ENCODE peak calls at places on chromosome 7, in eight cellular contexts. V is BJ, H is ovary, S is thoracic aorta, G is GM12865, M is HFF-Myc, N is osteocyte, D is nephron progenitor cell. C is an unnamed sample.

GRCh38 chr7:26667514-26668133 is 196.8 kb downstream of the SKAP2 start:
- DNase-seq in M (peak), S (no peak), H (peak), G (peak), D (peak), N (peak), V (peak), C (peak)

GRCh38 chr7:148620749-148621372 is 30.3 kb downstream of the C7orf33 start:
- DNase-seq in D (no peak), S (no peak), M (no peak), V (no peak), N (no peak), H (no peak), G (no peak), C (no peak)

GRCh38 chr7:125256446-125256845 is 326.8 kb upstream of the POT1 start:
- DNase-seq in D (no peak), S (no peak), M (no peak), N (no peak), V (no peak), H (no peak), G (no peak), C (no peak)

GRCh38 chr7:156173346-156173745 is 361.1 kb upstream of the SHH start:
- DNase-seq in G (no peak), S (no peak), N (peak), D (no peak), H (no peak), M (no peak), V (no peak), C (no peak)

GRCh38 chr7:88429382-88429781 is 122.7 kb upstream of the STEAP4 start:
- DNase-seq in G (no peak), M (no peak), H (no peak), S (no peak), N (no peak), D (no peak), V (no peak), C (no peak)

GRCh38 chr7:24864214-24864817 is 107.1 kb upstream of the GSDME start:
- DNase-seq in H (no peak), V (no peak), N (no peak), D (no peak), G (no peak), M (no peak), S (no peak), C (no peak)

GRCh38 chr7:94145602-94146001 is 141.4 kb upstream of the BET1 start:
- DNase-seq in V (no peak), M (no peak), D (no peak), S (no peak), G (no peak), N (no peak), H (no peak), C (no peak)

GRCh38 chr7:75050501-75050900 is 23.1 kb downstream of the RCC1L start:
- DNase-seq in N (no peak), H (no peak), M (no peak), V (no peak), S (no peak), D (no peak), G (no peak), C (no peak)

GRCh38 chr7:28774529-28775057 is 183.5 kb downstream of the TRIL start:
- DNase-seq in M (no peak), V (no peak), G (no peak), D (no peak), N (no peak), S (no peak), H (no peak), C (no peak)

GRCh38 chr7:156005202-156005821 is 193.0 kb upstream of the SHH start:
- DNase-seq in S (no peak), M (no peak), V (no peak), H (no peak), D (no peak), N (peak), G (no peak), C (no peak)

DNA sequence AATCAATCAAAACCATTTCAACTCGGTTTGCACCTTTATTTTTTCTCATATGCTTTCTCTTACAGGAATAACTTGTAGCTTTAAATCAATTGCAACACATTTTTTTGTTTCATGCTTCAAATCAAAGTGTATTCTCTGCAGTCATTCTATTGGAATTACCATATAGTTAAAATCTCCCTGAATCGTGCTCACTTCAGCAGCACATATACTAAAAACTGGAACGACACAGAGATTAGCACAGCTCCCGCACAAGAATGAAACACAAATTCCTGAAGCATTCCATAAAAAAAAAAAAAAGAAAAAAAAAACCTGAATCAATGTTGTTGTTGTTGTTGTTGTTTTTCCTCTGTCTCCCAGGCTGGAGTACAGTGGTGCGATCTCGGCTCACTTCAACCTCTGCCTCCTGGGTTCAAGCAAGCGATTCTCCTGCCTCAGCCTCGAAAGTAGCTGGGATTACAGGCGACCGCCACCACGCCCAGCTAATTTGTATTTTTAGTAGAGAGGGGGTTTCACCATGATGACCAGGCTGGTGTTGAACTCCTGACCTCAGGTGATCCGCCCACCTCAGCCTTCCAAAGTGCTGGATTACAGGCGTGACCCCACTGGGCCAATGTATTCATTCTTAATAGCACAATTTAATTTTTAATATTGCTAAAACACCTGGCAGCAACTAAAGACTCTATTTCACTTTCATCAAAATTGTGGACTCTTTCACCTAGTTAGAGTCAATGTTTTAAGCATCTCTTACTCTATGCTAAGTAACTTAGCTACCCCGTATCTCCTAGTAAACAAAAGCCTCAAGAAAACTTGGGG is 26.3 kb downstream of the ANKRD61 start:
- DNase-seq in V (no peak), N (no peak), H (no peak), D (no peak), G (peak), M (no peak), S (no peak), C (no peak)
- TF ChIP-seq CTCF in V (no peak), N (no peak), H (no peak), D (no peak), G (no peak), M (no peak), S (no peak), C (no peak)

GRCh38 chr7:151080522-151081169 is at the start of gene FASTK:
- DNase-seq in S (peak), D (peak), G (peak), N (peak), H (peak), M (no peak), V (no peak), C (peak)
- TF ChIP-seq CTCF in S (no peak), D (no peak), G (no peak), N (no peak), H (no peak), M (no peak), V (no peak), C (peak)

GRCh38 chr7:5428470-5429252 is 5.0 kb upstream of the TNRC18 start:
- DNase-seq in D (peak), S (no peak), G (no peak), H (peak), N (no peak), V (no peak), M (no peak), C (no peak)
- TF ChIP-seq CTCF in D (no peak), S (no peak), G (no peak), H (no peak), N (peak), V (peak), M (no peak), C (peak)

GRCh38 chr7:117313582-117313981 is 9.3 kb downstream of the WNT2 start:
- DNase-seq in S (no peak), D (no peak), M (no peak), N (no peak), H (no peak), V (no peak), G (no peak), C (no peak)
- TF ChIP-seq CTCF in S (no peak), D (no peak), M (no peak), N (no peak), H (no peak), V (no peak), G (no peak), C (no peak)

DNA sequence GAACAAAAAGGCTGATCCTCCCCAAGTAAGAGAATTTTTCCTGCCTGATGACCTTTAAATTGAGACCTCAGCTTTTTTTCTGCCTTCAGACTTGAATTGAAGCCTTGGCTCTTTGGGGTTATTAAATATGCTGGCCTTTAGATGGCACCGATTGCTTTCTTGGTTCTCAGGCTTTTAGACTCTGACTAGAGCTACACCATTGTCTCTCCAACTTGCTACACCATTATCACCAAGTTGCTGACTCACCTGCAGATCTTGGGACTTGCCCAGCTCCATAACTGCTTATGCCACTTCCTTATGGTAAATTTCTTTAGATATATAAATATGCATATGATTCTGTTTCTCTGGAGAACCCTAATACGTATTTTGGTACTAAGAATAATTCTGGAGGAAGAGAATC is 3.1 kb upstream of the ABCA13 start:
- DNase-seq in G (no peak), N (no peak), S (no peak), H (no peak), V (no peak), D (no peak), M (no peak), C (no peak)
- TF ChIP-seq CTCF in G (no peak), N (peak), S (no peak), H (no peak), V (peak), D (no peak), M (no peak), C (no peak)

DNA sequence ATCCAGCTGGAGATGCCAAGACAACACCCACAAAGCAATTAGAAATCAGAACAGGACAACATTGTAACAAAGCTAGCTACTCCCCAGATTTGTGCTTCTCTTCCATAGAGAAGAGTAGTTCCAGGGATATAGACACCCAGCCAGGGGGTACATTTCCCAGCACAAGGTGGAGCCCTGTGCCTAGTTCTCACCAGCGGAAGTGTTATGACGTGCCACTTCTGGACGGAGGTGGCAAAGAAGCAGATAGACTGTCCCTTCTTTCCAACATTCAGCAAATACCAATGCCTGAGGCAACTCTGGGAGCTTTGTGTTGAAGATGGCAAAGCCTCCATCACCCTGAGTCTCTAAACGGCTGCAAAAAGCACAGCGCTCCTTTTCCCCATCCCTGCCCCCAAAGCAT is 23.4 kb upstream of the GSAP start:
- DNase-seq in N (peak), V (no peak), G (no peak), M (no peak), S (no peak), H (no peak), D (no peak), C (no peak)
- TF ChIP-seq CTCF in N (peak), V (peak), G (no peak), M (peak), S (no peak), H (no peak), D (no peak), C (no peak)

GRCh38 chr7:44534501-44534900 is 6.6 kb downstream of the NPC1L1 start:
- DNase-seq in S (no peak), G (peak), D (peak), N (no peak), V (no peak), H (no peak), M (no peak), C (peak)
- TF ChIP-seq CTCF in S (peak), G (peak), D (peak), N (peak), V (peak), H (no peak), M (peak), C (peak)

DNA sequence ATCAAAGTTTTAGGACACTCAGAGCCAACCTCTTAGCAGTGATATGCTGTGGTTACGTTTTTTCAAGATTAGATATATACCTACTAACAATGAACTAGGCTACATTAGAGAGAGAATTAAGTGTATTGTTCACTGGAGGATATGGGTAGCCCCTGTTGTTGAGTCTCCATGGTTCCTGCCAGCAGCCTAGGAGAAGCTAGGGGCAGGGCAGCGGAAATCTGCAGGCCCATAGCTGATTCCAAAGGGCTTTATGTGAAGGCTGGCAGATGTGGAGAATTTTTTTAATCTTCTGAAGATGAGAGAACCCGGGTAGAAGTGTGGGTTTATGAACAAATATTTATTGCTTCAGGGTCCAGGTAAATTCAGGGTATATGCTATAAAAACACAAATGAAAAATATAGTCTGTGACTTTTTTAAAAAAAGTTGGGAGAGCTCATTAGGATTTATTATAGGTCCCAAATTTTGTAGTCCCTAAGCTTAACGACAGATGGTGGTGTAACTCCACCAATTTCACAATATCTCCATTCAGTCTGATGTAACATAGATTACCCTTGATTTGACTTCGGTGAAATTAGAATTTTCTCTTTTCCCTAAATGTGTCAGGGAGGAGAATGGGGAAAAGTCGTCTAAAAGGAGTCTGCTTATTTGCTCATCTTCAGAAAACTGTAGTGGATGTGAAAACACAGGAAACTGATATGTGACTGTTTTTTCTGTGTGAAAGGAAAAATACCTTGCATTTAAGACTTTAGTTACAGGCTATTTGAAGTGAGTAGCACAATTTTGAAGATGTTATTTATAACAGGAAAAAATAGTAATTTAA is 163.0 kb upstream of the PPP1R3A start:
- DNase-seq in N (no peak), H (no peak), S (no peak), M (peak), D (no peak), G (peak), V (peak), C (peak)
- TF ChIP-seq CTCF in N (peak), H (no peak), S (peak), M (no peak), D (peak), G (peak), V (peak), C (peak)

GRCh38 chr7:13878154-13878553 is 111.3 kb downstream of the ETV1 start:
- DNase-seq in S (no peak), V (no peak), M (no peak), D (no peak), G (no peak), N (no peak), H (no peak), C (no peak)
- TF ChIP-seq CTCF in S (no peak), V (no peak), M (no peak), D (no peak), G (no peak), N (no peak), H (no peak), C (no peak)